ENCODE peak calls at places on chromosomes 12 and 14, in four cellular contexts. K is hepatocyte, F is AG04450, S is right atrium auricular region. Y is an unnamed sample.

GRCh38 chr14:96117101-96117897 is 78.1 kb downstream of the C14orf132 start:
- DNase-seq in K (peak; percentile 46), F (no peak), S (no peak), Y (no peak)

GRCh38 chr14:92729632-92730358 is 18.6 kb downstream of the LGMN start:
- DNase-seq in K (no peak), F (peak; percentile 89), S (no peak), Y (peak; percentile 54)

GRCh38 chr14:75630695-75631452 is 29.8 kb downstream of the ERG28 start:
- DNase-seq in K (no peak), F (no peak), S (no peak), Y (no peak)

GRCh38 chr12:125092872-125093680 is 27.8 kb downstream of the AACS start:
- DNase-seq in K (peak; percentile 78), F (no peak), S (peak; percentile 73), Y (peak; percentile 65)

GRCh38 chr12:88418856-88419497 is 161.3 kb downstream of the KITLG start:
- DNase-seq in K (no peak), F (no peak), S (no peak), Y (peak; percentile 70)

GRCh38 chr12:54680374-54680773 is 32.2 kb upstream of the DCD start:
- DNase-seq in K (no peak), F (no peak), S (no peak), Y (peak; percentile 1)

GRCh38 chr12:108821407-108822397 is 35.7 kb downstream of the SSH1 start:
- DNase-seq in K (no peak), F (no peak), S (no peak), Y (no peak)

GRCh38 chr12:22535478-22535877 is 8.9 kb downstream of the C2CD5 start:
- DNase-seq in K (no peak), F (no peak), S (no peak), Y (no peak)

GRCh38 chr12:21934173-21934572 is 7.1 kb downstream of the ABCC9 start:
- DNase-seq in K (no peak), F (no peak), S (no peak), Y (peak; percentile 20)

GRCh38 chr14:76768201-76768656 is 7.0 kb downstream of the VASH1 start:
- DNase-seq in K (no peak), F (no peak), S (peak; percentile 89), Y (no peak)

GRCh38 chr12:71243375-71243774 is 85.6 kb upstream of the TSPAN8 start:
- DNase-seq in K (no peak), F (no peak), S (no peak), Y (peak; percentile 94)

GRCh38 chr14:37985826-37986470 is 221.8 kb upstream of the SSTR1 start:
- DNase-seq in K (peak; percentile 68), F (peak; percentile 11), S (no peak), Y (peak; percentile 28)

GRCh38 chr14:103136388-103137271 is 13.4 kb downstream of the TNFAIP2 start:
- DNase-seq in K (peak; percentile 85), F (no peak), S (no peak), Y (peak; percentile 58)

GRCh38 chr12:122076743-122077495 is 1.6 kb upstream of the MLXIP start:
- DNase-seq in K (no peak), F (no peak), S (no peak), Y (no peak)

GRCh38 chr12:109714141-109714912 is 702 bp downstream of the FAM222A start:
- DNase-seq in K (peak; percentile 87), F (no peak), S (no peak), Y (peak; percentile 14)

GRCh38 chr14:87712386-87713113 is 280.4 kb downstream of the GALC start:
- DNase-seq in K (peak; percentile 34), F (no peak), S (no peak), Y (peak; percentile 14)

GRCh38 chr12:19194963-19195362 is 65.4 kb downstream of the PLEKHA5 start:
- DNase-seq in K (no peak), F (no peak), S (no peak), Y (no peak)

GRCh38 chr14:104252256-104253215 is 114.1 kb downstream of the KIF26A start:
- DNase-seq in K (no peak), F (no peak), S (no peak), Y (no peak)

GRCh38 chr14:103286460-103286859 is 47.6 kb upstream of the EIF5 start:
- DNase-seq in K (no peak), F (no peak), S (peak; percentile 7), Y (no peak)

GRCh38 chr14:24224618-24225071 is 7.5 kb downstream of the NEDD8 start:
- DNase-seq in K (no peak), F (peak; percentile 47), S (no peak), Y (peak; percentile 76)

GRCh38 chr14:22871962-22872832 is 657 bp downstream of the LRP10 start:
- DNase-seq in K (peak; percentile 92), F (peak; percentile 58), S (peak; percentile 91), Y (peak; percentile 85)

GRCh38 chr14:88023658-88024187 is 18.8 kb downstream of the GPR65 start:
- DNase-seq in K (no peak), F (no peak), S (no peak), Y (no peak)

GRCh38 chr12:26126340-26127284 is 1.8 kb upstream of the BHLHE41 start:
- DNase-seq in K (peak; percentile 92), F (no peak), S (peak; percentile 87), Y (peak; percentile 73)

GRCh38 chr12:76909290-76909689 is 30.5 kb upstream of the CSRP2 start:
- DNase-seq in K (no peak), F (no peak), S (no peak), Y (no peak)

GRCh38 chr12:85642810-85643209 is 193.4 kb downstream of the RASSF9 start:
- DNase-seq in K (peak; percentile 66), F (peak; percentile 26), S (no peak), Y (peak; percentile 51)

GRCh38 chr14:52840916-52841315 is 49.5 kb upstream of the GNPNAT1 start:
- DNase-seq in K (peak; percentile 13), F (peak; percentile 13), S (peak; percentile 60), Y (peak; percentile 74)

GRCh38 chr12:15220451-15220850 is 766 bp downstream of the RERG start:
- DNase-seq in K (no peak), F (no peak), S (no peak), Y (no peak)
- H3K4me3 ChIP-seq in K (no peak overlapping the region), F (no peak overlapping the region), S (peak overlapping the region; percentile 55), Y (no peak overlapping the region)

GRCh38 chr14:89143595-89143994 is 273.4 kb downstream of the FOXN3 start:
- DNase-seq in K (no peak), F (no peak), S (no peak), Y (no peak)
- TF ChIP-seq CTCF in K (no peak), F (no peak), S (no peak), Y (no peak)

GRCh38 chr12:111706145-111706544 is 20.3 kb downstream of the ACAD10 start:
- DNase-seq in K (no peak), F (no peak), S (no peak), Y (no peak)
- H3K4me3 ChIP-seq in K (no peak overlapping the region), F (no peak overlapping the region), S (no peak overlapping the region), Y (no peak overlapping the region)

GRCh38 chr12:133080619-133081407 is at the start of gene ZNF140:
- DNase-seq in K (peak; percentile 98), F (peak; percentile 94), S (peak; percentile 97), Y (peak; percentile 97)
- TF ChIP-seq CTCF in K (no peak), F (no peak), S (no peak), Y (peak; percentile 39)

GRCh38 chr14:70909788-70910614 is 2.7 kb downstream of the PCNX1 start:
- DNase-seq in K (no peak), F (no peak), S (no peak), Y (peak; percentile 20)
- H3K4me3 ChIP-seq in K (no peak overlapping the region), F (peak overlapping the region; percentile 89), S (no peak overlapping the region), Y (peak overlapping the region; percentile 90)

DNA sequence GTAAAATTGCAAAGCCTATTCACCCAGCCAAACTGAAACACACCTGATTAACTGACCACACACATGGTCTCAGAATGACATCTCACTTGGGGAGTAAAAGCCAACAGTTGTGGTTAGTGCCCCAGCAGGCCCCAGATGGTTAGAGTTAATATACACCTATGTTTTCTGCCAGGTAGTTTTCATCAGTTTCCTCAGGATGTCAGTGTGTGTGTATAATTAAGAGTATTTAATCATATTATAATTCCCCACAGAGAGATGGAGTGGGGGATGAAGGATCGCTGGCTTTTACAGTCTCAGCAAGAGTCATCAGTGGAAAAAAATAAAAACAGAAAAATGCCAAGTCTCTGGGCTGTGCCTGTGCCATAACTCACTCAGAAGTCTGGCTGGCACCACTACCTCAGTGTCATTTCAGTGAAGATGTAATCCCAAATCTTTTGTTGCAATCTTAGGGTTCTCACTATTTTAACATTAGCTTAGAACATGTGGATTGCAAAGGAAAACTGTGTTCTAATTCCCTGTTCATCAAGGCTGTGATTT is 412.5 kb downstream of the ZFP36L1 start:
- DNase-seq in K (no peak), F (no peak), S (no peak), Y (no peak)
- TF ChIP-seq CTCF in K (no peak), F (no peak), S (no peak), Y (no peak)

GRCh38 chr12:18151036-18151435 is 61.0 kb upstream of the RERGL start:
- DNase-seq in K (no peak), F (no peak), S (no peak), Y (peak; percentile 69)
- H3K4me3 ChIP-seq in K (no peak overlapping the region), F (no peak overlapping the region), S (no peak overlapping the region), Y (no peak overlapping the region)

DNA sequence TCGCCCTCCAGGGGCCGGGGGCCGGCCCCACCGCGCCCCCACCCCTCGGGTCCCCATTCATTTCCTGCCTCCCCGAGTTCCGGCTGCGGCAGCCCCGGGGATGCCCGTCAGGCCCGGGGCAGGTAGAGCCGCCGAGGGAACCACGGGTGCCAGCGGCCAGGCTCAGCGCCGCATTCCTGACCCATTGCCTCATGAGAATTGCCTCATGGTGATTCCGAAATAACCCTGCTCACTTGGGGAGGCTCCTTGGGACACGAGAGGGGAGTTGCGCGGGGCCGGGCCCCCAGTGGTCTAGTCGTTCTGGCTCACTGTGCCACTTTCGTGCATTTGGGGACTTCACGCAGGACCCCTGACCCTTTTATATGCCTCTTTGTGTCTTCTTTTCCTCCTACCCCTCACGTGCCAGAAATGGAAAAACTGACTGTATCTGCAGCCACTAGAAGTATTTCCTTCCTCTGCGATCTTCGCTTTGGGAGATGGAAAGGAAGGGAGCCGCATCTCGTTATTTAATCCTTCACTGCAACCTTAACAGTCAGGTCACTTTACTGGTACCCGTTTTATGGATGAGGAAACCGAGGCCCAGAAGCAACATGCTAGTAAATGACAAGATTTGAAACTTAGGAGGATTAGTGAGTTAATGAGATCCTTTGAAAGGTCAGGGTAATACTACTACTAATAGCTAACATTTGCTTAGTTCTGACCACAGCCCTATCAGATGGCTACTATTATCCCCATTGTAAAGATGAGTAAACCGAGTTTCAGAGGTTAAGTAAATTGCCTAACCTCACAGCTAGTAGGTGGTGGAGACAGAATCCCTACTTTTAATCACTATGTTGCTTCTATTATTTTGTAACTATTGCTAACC is 754 bp downstream of the PTPN11 start:
- DNase-seq in K (peak; percentile 87), F (peak; percentile 50), S (peak; percentile 81), Y (peak; percentile 85)
- TF ChIP-seq CTCF in K (peak; percentile 2), F (no peak), S (no peak), Y (no peak)

DNA sequence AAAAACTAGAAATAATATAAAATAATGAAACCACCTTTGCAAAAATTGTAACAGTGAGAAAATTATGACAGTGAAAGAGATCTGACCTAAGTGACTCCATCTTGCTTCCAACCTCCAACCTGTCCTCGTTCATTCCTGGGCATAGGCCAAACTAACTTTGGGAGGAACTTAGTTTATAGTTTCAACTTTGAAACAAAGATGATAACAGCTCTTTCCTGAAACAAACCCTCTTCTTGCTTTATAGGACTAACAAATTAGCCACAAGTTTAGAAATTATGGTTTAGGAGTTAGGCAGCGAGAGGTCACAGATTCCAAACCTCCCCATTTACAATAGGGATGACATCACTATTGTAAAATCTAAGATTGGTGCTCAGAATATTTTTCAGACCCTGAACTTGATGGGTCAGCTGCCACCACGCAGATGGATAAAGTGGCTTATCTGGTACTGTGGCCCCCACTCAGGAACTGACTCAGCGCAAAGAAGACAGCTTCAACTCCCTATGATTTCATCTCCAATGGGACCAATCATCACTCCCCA is 32.8 kb upstream of the OR10AD1 start:
- DNase-seq in K (no peak), F (no peak), S (no peak), Y (no peak)
- H3K4me3 ChIP-seq in K (no peak overlapping the region), F (no peak overlapping the region), S (no peak overlapping the region), Y (no peak overlapping the region)

GRCh38 chr12:126347421-126347820 is 1282.2 kb downstream of the AACS start:
- DNase-seq in K (no peak), F (no peak), S (no peak), Y (no peak)
- TF ChIP-seq CTCF in K (no peak), F (no peak), S (no peak), Y (peak; percentile 7)